ENCODE peak calls at places on chromosomes 13 and 19, in four cellular contexts. One of them, this sample, is unnamed.

GRCh38 chr19:37953576-37954303 is 46.7 kb downstream of the SIPA1L3 start:
- DNase-seq in K562: no peak
- DNase-seq in HepG2: no peak
- DNase-seq in GM12878: no peak
- DNase-seq in this sample: peak

GRCh38 chr19:39390460-39390758 is 497 bp downstream of the PAF1 start:
- DNase-seq in HepG2: no peak
- DNase-seq in GM12878: no peak
- DNase-seq in K562: no peak
- DNase-seq in this sample: no peak

GRCh38 chr19:1725100-1726064 is 27.9 kb upstream of the ONECUT3 start:
- DNase-seq in GM12878: no peak
- DNase-seq in HepG2: peak
- DNase-seq in K562: peak
- DNase-seq in this sample: peak

GRCh38 chr19:58328999-58329398 is 2.2 kb downstream of the ZSCAN22 start:
- DNase-seq in HepG2: no peak
- DNase-seq in GM12878: no peak
- DNase-seq in K562: peak
- DNase-seq in this sample: peak

GRCh38 chr13:108425056-108425455 is 155.5 kb downstream of the TNFSF13B start:
- DNase-seq in GM12878: no peak
- DNase-seq in K562: no peak
- DNase-seq in HepG2: no peak
- DNase-seq in this sample: no peak

GRCh38 chr19:34313188-34313587 is 51.8 kb upstream of the GPI start:
- DNase-seq in HepG2: no peak
- DNase-seq in GM12878: no peak
- DNase-seq in K562: no peak
- DNase-seq in this sample: no peak

GRCh38 chr19:39403331-39404312 is 3.0 kb upstream of the ZFP36 start:
- DNase-seq in HepG2: no peak
- DNase-seq in GM12878: no peak
- DNase-seq in K562: peak
- DNase-seq in this sample: peak

GRCh38 chr19:23203841-23204344 is 46.3 kb downstream of the ZNF724 start:
- DNase-seq in GM12878: no peak
- DNase-seq in HepG2: no peak
- DNase-seq in K562: no peak
- DNase-seq in this sample: peak

GRCh38 chr19:39996218-39996810 is 546 bp upstream of the ZNF546 start:
- DNase-seq in K562: peak
- DNase-seq in GM12878: peak
- DNase-seq in HepG2: peak
- DNase-seq in this sample: no peak

GRCh38 chr13:27425918-27426630 is 1.7 kb downstream of the GTF3A start:
- DNase-seq in GM12878: peak
- DNase-seq in K562: peak
- DNase-seq in HepG2: peak
- DNase-seq in this sample: peak

GRCh38 chr13:44103721-44104490 is 224.2 kb downstream of the LACC1 start:
- DNase-seq in HepG2: no peak
- DNase-seq in GM12878: no peak
- DNase-seq in K562: no peak
- DNase-seq in this sample: no peak

GRCh38 chr19:37699057-37699456 is 20.5 kb downstream of the ZNF607 start:
- DNase-seq in HepG2: peak
- DNase-seq in K562: no peak
- DNase-seq in GM12878: no peak
- DNase-seq in this sample: peak

GRCh38 chr13:113616281-113616906 is 31.8 kb downstream of the TFDP1 start:
- DNase-seq in HepG2: no peak
- DNase-seq in GM12878: no peak
- DNase-seq in K562: no peak
- DNase-seq in this sample: no peak

GRCh38 chr13:40445557-40445990 is 220.9 kb downstream of the FOXO1 start:
- DNase-seq in GM12878: peak
- DNase-seq in K562: no peak
- DNase-seq in HepG2: no peak
- DNase-seq in this sample: peak

GRCh38 chr13:113041821-113042335 is 63.7 kb upstream of the F7 start:
- DNase-seq in GM12878: no peak
- DNase-seq in K562: no peak
- DNase-seq in HepG2: no peak
- DNase-seq in this sample: no peak

GRCh38 chr13:69585656-69586055 is 522.0 kb upstream of the ATXN8OS start:
- DNase-seq in HepG2: no peak
- DNase-seq in K562: no peak
- DNase-seq in GM12878: no peak
- DNase-seq in this sample: peak

GRCh38 chr13:76271728-76272232 is 614.4 kb downstream of the KCTD12 start:
- DNase-seq in K562: no peak
- DNase-seq in HepG2: no peak
- DNase-seq in GM12878: no peak
- DNase-seq in this sample: no peak

GRCh38 chr13:112132619-112133018 is 65.7 kb downstream of the SOX1 start:
- DNase-seq in GM12878: no peak
- DNase-seq in K562: no peak
- DNase-seq in HepG2: no peak
- DNase-seq in this sample: no peak

GRCh38 chr13:51113186-51113881 is 2.3 kb upstream of the C13orf42 start:
- DNase-seq in K562: no peak
- DNase-seq in HepG2: no peak
- DNase-seq in GM12878: no peak
- DNase-seq in this sample: no peak

GRCh38 chr13:52348983-52349780 is 56.8 kb downstream of the THSD1 start:
- DNase-seq in HepG2: no peak
- DNase-seq in GM12878: no peak
- DNase-seq in K562: no peak
- DNase-seq in this sample: no peak

GRCh38 chr19:17420267-17420924 is 549 bp downstream of the MVB12A start:
- DNase-seq in K562: peak
- DNase-seq in GM12878: no peak
- DNase-seq in HepG2: no peak
- DNase-seq in this sample: peak

GRCh38 chr13:33992891-33993336 is 175.0 kb downstream of the RFC3 start:
- DNase-seq in GM12878: no peak
- DNase-seq in K562: no peak
- DNase-seq in HepG2: peak
- DNase-seq in this sample: no peak

GRCh38 chr19:10918359-10918758 is 10.1 kb downstream of the YIPF2 start:
- DNase-seq in HepG2: no peak
- DNase-seq in K562: no peak
- DNase-seq in GM12878: no peak
- DNase-seq in this sample: no peak

DNA sequence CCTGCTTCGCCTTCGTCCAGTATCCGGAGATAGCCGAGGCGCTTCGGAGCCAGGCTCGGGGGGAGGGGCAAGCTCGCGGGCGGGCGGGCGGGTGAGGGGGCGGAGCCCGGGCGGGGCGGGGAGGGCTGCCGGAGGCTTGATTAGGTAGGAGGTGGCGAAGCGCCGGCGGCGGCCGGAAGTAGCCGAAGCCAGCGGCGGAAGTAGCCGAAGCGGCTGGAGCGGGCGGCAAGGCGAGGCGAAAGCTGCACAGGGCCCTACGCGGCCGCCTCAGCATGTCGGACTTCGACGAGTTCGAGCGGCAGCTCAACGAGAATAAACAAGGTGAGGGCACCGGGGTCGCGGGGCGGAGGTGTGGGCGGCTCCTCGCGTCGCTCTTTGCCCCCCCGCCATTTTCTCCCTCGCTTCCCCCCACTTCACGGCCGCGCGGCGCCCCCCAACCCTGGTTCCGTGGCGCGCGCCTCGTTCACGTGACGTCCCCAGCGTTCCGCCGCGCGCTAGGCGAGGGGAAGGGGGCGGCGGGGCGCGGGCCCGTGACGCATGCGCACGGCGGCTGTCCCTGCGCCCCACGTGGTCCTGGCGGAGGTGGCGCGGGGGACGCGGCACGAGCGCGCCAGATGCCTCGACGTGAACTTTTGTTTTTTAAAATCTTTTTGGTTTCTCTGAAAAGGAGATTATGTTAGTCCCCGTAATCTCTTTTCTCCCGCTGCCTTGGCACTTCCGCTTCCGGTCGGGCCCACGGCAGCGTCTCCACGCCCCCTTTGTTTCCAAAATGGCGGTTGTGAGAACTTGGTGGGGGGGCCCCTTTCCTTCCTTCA is at the start of gene U2AF2:
- DNase-seq in HepG2: peak
- DNase-seq in GM12878: no peak
- DNase-seq in K562: peak
- DNase-seq in this sample: peak
- TF ChIP-seq REST in HepG2: no peak
- TF ChIP-seq REST in GM12878: no peak
- TF ChIP-seq REST in K562: peak
- TF ChIP-seq REST in this sample: no peak

GRCh38 chr19:55655648-55656040 is 809 bp downstream of the U2AF2 start:
- DNase-seq in K562: no peak
- DNase-seq in HepG2: no peak
- DNase-seq in GM12878: no peak
- DNase-seq in this sample: no peak

GRCh38 chr19:55652311-55653078 is 2.3 kb upstream of the U2AF2 start:
- DNase-seq in K562: no peak
- DNase-seq in GM12878: no peak
- DNase-seq in HepG2: no peak
- DNase-seq in this sample: peak

GRCh38 chr19:55651236-55651635 is 3.2 kb downstream of the CCDC106 start:
- DNase-seq in GM12878: no peak
- DNase-seq in K562: no peak
- DNase-seq in HepG2: no peak
- DNase-seq in this sample: no peak

GRCh38 chr19:55654323-55654832 is 457 bp upstream of the U2AF2 start:
- DNase-seq in K562: peak
- DNase-seq in GM12878: peak
- DNase-seq in HepG2: peak
- DNase-seq in this sample: peak

DNA sequence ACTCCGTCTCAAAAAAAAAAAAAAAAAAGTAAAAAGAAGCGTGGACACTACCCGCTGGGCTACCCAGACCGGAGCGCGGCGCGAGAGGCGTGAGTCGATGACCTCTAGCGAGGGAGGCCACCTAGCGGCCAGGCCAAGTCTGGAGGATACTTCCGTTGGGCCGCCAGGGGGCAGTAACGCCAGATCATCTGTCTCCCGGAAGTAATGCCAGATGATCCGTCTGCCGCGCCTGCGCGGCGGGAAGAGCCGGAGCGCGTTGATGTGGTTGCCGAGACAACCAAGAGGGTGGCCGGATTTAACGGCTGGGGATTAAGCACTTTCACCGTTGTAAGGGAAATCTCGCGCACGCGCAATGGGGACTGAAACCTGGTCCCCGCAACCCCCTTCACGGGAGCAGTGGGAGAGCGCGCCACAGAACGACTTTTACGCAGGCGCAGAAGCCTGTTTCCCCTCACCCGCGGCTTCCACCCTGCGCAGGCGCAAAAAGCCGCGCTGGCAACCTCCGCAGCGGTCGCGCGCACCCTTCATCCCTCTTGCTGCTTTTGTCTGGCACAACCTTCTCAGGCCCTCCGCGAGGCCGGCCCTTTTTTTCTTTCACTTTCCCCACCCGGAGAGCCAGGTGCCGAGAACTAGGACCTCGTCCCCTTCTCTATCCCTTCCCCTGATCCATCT is 1.0 kb upstream of the U2AF2 start:
- DNase-seq in GM12878: peak
- DNase-seq in K562: peak
- DNase-seq in HepG2: peak
- DNase-seq in this sample: peak
- H2AFZ ChIP-seq in GM12878: peak
- H2AFZ ChIP-seq in K562: peak
- H2AFZ ChIP-seq in HepG2: no peak
- H2AFZ ChIP-seq in this sample: no peak

GRCh38 chr13:97344250-97345175 is 89.5 kb upstream of the RAP2A start:
- DNase-seq in K562: no peak
- DNase-seq in HepG2: peak
- DNase-seq in GM12878: no peak
- DNase-seq in this sample: peak
- TF ChIP-seq JUNB in K562: no peak
- TF ChIP-seq JUNB in HepG2: no peak
- TF ChIP-seq JUNB in GM12878: no peak
- TF ChIP-seq JUNB in this sample: no peak

DNA sequence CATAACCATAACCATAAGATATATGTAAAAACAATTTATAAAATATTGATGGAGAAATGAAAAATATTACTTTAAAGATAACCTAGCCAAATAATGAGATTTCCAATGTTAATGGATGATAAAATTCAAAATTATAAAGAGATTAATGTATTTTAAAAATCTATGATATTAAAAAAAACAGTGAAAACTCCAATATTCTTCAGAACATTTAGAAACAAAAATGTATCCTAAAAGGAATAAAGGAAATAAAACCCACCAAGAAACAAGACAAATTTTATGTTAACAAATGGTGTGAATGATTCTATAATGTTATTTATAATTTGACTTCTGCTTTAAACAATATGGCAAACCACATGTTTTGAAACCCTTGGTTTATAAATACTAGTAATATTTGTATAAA is 1587.8 kb downstream of the PCDH9 start:
- DNase-seq in K562: no peak
- DNase-seq in GM12878: no peak
- DNase-seq in HepG2: no peak
- DNase-seq in this sample: no peak
- TF ChIP-seq REST in K562: no peak
- TF ChIP-seq REST in GM12878: no peak
- TF ChIP-seq REST in HepG2: no peak
- TF ChIP-seq REST in this sample: no peak

DNA sequence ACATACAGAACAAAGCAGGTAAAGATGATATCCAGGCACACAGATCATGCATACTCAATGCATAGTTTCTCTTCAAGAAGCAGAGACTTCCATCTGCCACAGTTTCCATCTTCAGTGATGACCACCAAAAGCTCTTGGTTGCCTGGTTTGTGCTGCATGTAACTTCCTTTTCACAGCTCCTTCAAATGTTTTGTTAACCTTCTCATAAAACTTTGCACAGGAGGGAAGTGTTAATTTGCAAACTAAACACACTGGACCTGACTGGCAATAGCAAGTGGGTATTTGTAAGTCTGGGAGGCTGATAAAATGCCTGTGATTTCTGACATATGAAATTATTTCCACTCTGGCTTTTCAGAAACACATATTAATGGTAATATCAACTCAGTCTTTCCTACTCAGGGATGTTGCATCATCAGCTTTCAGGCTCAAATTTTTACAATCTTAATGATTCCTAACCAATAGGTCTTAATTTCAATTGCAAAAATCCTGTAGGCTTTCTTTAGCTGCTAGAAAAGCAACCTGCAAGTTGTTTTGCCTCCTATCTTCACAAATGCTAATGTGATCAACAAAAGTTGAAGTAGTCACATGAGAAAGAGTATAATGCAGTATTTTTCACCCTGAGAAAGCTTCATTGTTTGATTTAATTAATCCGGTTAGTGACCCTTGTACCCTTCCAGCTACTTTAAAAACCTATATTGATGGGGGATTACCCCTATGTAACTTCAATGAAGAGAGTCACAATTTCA is 575.6 kb downstream of the DIAPH3 start:
- DNase-seq in GM12878: no peak
- DNase-seq in HepG2: no peak
- DNase-seq in K562: no peak
- DNase-seq in this sample: peak
- H2AFZ ChIP-seq in GM12878: no peak
- H2AFZ ChIP-seq in HepG2: no peak
- H2AFZ ChIP-seq in K562: no peak
- H2AFZ ChIP-seq in this sample: no peak